ENCODE peak calls at places on chromosomes 4 and X, in nine cellular contexts. Y, X, P, G, N, M, B, A and Z are unnamed samples. For H3K36me3, the result is how much of the 10 kb centered on the place peaks cover.

GRCh38 chr4:158458271-158458895 is 63.3 kb upstream of the RXFP1 start:
- DNase-seq in Y (no peak), N (no peak), A (no peak), P (no peak), X (no peak), B (no peak), M (no peak), G (no peak), Z (no peak)

GRCh38 chrX:153640736-153641574 is 6.0 kb upstream of the DUSP9 start:
- DNase-seq in Y (no peak), A (peak), M (no peak), G (no peak), B (no peak), X (no peak), P (peak), N (no peak), Z (no peak)

GRCh38 chr4:1008840-1009646 is 2.4 kb upstream of the FGFRL1 start:
- DNase-seq in N (peak), M (no peak), P (no peak), G (peak), B (peak), A (no peak), Y (no peak), X (no peak), Z (no peak)

GRCh38 chr4:142121951-142122350 is 485.6 kb downstream of the IL15 start:
- DNase-seq in X (peak), Y (no peak), M (no peak), G (peak), B (no peak), N (no peak), A (no peak), P (no peak), Z (no peak)

GRCh38 chrX:9195199-9195880 is 161.4 kb upstream of the FAM9B start:
- DNase-seq in N (no peak), A (no peak), G (no peak), B (no peak), X (no peak), P (no peak), M (no peak), Y (no peak), Z (no peak)

GRCh38 chr4:181528570-181529184 is 714.5 kb upstream of the TENM3 start:
- DNase-seq in P (peak), Y (peak), G (peak), X (peak), B (peak), A (peak), N (peak), M (peak), Z (peak)

GRCh38 chr4:151013944-151014343 is 1.1 kb downstream of the LRBA start:
- DNase-seq in N (no peak), B (no peak), G (peak), M (no peak), A (no peak), P (no peak), Y (no peak), X (no peak), Z (no peak)

GRCh38 chr4:77152421-77152820 is 4.6 kb upstream of the CCNG2 start:
- DNase-seq in G (peak), N (no peak), X (no peak), P (peak), B (no peak), M (peak), A (no peak), Y (no peak), Z (no peak)

GRCh38 chr4:30716671-30717207 is 3.4 kb upstream of the PCDH7 start:
- DNase-seq in P (no peak), A (no peak), Y (peak), X (peak), M (peak), N (no peak), B (no peak), G (peak), Z (no peak)

GRCh38 chr4:32216502-32216901 is 1496.3 kb downstream of the PCDH7 start:
- DNase-seq in B (no peak), X (no peak), G (no peak), M (no peak), Y (no peak), P (no peak), N (no peak), A (no peak), Z (no peak)

GRCh38 chr4:32219306-32220075 is 1499.3 kb downstream of the PCDH7 start:
- DNase-seq in X (peak), B (no peak), Y (no peak), A (no peak), P (no peak), N (no peak), G (no peak), M (no peak), Z (no peak)

DNA sequence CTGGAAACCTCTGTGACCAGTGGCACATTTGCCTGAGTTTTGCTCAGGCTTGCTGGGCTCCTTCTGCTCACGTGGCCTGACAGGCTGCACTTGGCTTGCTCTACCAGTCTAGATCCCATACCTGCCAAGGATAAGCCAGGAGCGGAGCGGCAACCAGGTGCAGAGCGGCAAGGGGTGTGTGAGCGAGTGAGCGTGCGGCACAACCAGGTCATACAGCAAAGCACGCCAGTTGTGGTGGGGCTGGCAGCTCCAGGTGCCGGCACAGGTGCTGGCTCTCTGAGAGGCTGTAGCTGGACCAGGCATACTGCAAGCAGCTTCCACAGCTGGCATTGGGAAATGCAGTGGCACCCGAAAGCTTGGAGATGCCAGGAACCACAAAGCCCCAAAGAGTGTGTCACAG is 1495.1 kb downstream of the PCDH7 start:
- DNase-seq in N (no peak), M (no peak), G (no peak), A (no peak), Y (no peak), B (no peak), P (no peak), X (no peak), Z (no peak)
- H3K4me3 ChIP-seq in N (no peak), M (no peak), G (no peak), A (no peak), Y (no peak), B (no peak), P (no peak), X (no peak), Z (no peak)

GRCh38 chr4:3210467-3210866 is 38.5 kb upstream of the MSANTD1 start:
- DNase-seq in A (peak), X (no peak), N (peak), G (no peak), B (no peak), M (no peak), P (no peak), Y (no peak), Z (no peak)
- H3K36me3 ChIP-seq in A (half or more), X (half or more), N (under half), G (under half), B (half or more), M (under half), P (under half), Y (half or more), Z (under half)

GRCh38 chr4:108034560-108034959 is 44.9 kb downstream of the HADH start:
- DNase-seq in X (no peak), P (no peak), M (no peak), A (no peak), Y (no peak), B (no peak), N (no peak), G (no peak), Z (no peak)
- H3K4me3 ChIP-seq in X (no peak), P (no peak), M (no peak), A (no peak), Y (no peak), B (no peak), N (no peak), G (no peak), Z (no peak)

GRCh38 chr4:94256833-94257232 is 49.2 kb downstream of the SMARCAD1 start:
- DNase-seq in A (no peak), Y (no peak), N (no peak), P (no peak), B (no peak), X (no peak), G (peak), M (peak), Z (no peak)

GRCh38 chr4:94256144-94256783 is 48.6 kb downstream of the SMARCAD1 start:
- DNase-seq in P (no peak), A (no peak), Y (no peak), M (no peak), X (no peak), B (no peak), G (no peak), N (no peak), Z (no peak)

GRCh38 chr4:94253036-94253435 is 45.4 kb downstream of the SMARCAD1 start:
- DNase-seq in P (no peak), N (no peak), B (no peak), X (no peak), Y (peak), A (no peak), G (no peak), M (peak), Z (no peak)

GRCh38 chr4:94251094-94251493 is 43.4 kb downstream of the SMARCAD1 start:
- DNase-seq in Y (no peak), M (no peak), B (no peak), G (peak), X (no peak), A (no peak), P (no peak), N (no peak), Z (no peak)
- H3K36me3 ChIP-seq in Y (under half), M (under half), B (half or more), G (under half), X (under half), A (under half), P (under half), N (under half), Z (under half)

GRCh38 chr4:56469489-56470210 is 2.2 kb downstream of the SRP72 start:
- DNase-seq in N (no peak), G (peak), A (no peak), X (peak), M (no peak), P (no peak), Y (no peak), B (no peak), Z (no peak)
- H3K4me3 ChIP-seq in N (no peak), G (peak), A (no peak), X (peak), M (no peak), P (peak), Y (no peak), B (no peak), Z (peak)

GRCh38 chrX:19214248-19214787 is 92.0 kb upstream of the ADGRG2 start:
- DNase-seq in Y (no peak), P (no peak), G (no peak), N (no peak), B (no peak), X (no peak), A (no peak), M (no peak), Z (no peak)
- H3K36me3 ChIP-seq in Y (under half), P (under half), G (under half), N (under half), B (under half), X (under half), A (under half), M (under half), Z (under half)

GRCh38 chr4:80787306-80787705 is 243.2 kb upstream of the BMP3 start:
- DNase-seq in Y (no peak), X (no peak), M (no peak), A (no peak), N (no peak), G (no peak), B (no peak), P (no peak), Z (no peak)

GRCh38 chr4:80788798-80789197 is 241.7 kb upstream of the BMP3 start:
- DNase-seq in M (peak), P (no peak), A (no peak), B (no peak), X (peak), Y (no peak), N (no peak), G (peak), Z (no peak)

DNA sequence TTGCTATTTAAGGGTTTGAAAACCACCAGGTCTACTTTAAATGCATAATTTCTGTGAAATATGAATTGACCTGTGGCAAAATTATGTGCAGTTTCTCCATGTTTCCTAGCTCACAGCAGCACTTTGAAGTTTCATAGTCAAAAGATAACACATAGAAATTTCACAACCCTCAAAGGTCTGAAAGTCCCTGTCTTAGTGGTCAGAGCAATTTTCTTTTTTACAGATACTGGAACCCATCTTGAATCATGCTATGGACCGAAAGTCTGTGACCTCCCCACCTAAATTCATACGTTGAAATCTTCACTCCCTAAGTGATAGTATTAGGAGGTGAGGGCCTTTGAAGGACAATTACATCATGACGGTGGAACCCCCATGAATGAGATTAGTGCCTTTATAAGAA is 240.4 kb upstream of the BMP3 start:
- DNase-seq in X (no peak), A (no peak), G (no peak), B (no peak), P (no peak), Y (no peak), M (no peak), N (no peak), Z (no peak)
- H3K4me3 ChIP-seq in X (no peak), A (no peak), G (no peak), B (no peak), P (no peak), Y (no peak), M (no peak), N (no peak), Z (no peak)